ENCODE peak calls at places on chromosome 10, in five cellular contexts. One of them, this sample, is unnamed.
A peak's percentile ranks its signal among the peaks of the same experiment; 100 is the strongest.

GRCh38 chr10:124867304-124867703 is 65.7 kb downstream of the ABRAXAS2 start:
- DNase-seq in HepG2: no peak
- DNase-seq in psoas muscle: no peak
- DNase-seq in epithelial cell of esophagus: no peak
- DNase-seq in cardiac muscle cell: no peak
- DNase-seq in this sample: no peak

GRCh38 chr10:48780341-48780740 is 95.7 kb downstream of the WDFY4 start:
- DNase-seq in HepG2: no peak
- DNase-seq in psoas muscle: no peak
- DNase-seq in epithelial cell of esophagus: no peak
- DNase-seq in cardiac muscle cell: no peak
- DNase-seq in this sample: no peak

GRCh38 chr10:120131183-120131582 is 238.7 kb downstream of the SEC23IP start:
- DNase-seq in HepG2: no peak
- DNase-seq in psoas muscle: no peak
- DNase-seq in epithelial cell of esophagus: peak; percentile 45
- DNase-seq in cardiac muscle cell: peak; percentile 81
- DNase-seq in this sample: no peak

GRCh38 chr10:126013489-126014281 is 117.3 kb downstream of the FANK1 start:
- DNase-seq in HepG2: no peak
- DNase-seq in psoas muscle: no peak
- DNase-seq in epithelial cell of esophagus: peak; percentile 85
- DNase-seq in cardiac muscle cell: peak; percentile 1
- DNase-seq in this sample: no peak

GRCh38 chr10:77643795-77644468 is 6.3 kb upstream of the KCNMA1 start:
- DNase-seq in HepG2: peak; percentile 27
- DNase-seq in psoas muscle: no peak
- DNase-seq in epithelial cell of esophagus: peak; percentile 69
- DNase-seq in cardiac muscle cell: peak; percentile 44
- DNase-seq in this sample: no peak

GRCh38 chr10:4470231-4470840 is 355.7 kb upstream of the AKR1E2 start:
- DNase-seq in HepG2: no peak
- DNase-seq in psoas muscle: no peak
- DNase-seq in epithelial cell of esophagus: peak; percentile 82
- DNase-seq in cardiac muscle cell: no peak
- DNase-seq in this sample: no peak

GRCh38 chr10:77497748-77498147 is 139.9 kb downstream of the KCNMA1 start:
- DNase-seq in HepG2: no peak
- DNase-seq in psoas muscle: no peak
- DNase-seq in epithelial cell of esophagus: no peak
- DNase-seq in cardiac muscle cell: no peak
- DNase-seq in this sample: no peak

GRCh38 chr10:21355591-21356011 is 169.9 kb downstream of the SKIDA1 start:
- DNase-seq in HepG2: no peak
- DNase-seq in psoas muscle: no peak
- DNase-seq in epithelial cell of esophagus: peak; percentile 88
- DNase-seq in cardiac muscle cell: no peak
- DNase-seq in this sample: no peak

GRCh38 chr10:123143825-123144168 is 4.1 kb upstream of the HMX2 start:
- DNase-seq in HepG2: no peak
- DNase-seq in psoas muscle: no peak
- DNase-seq in epithelial cell of esophagus: no peak
- DNase-seq in cardiac muscle cell: no peak
- DNase-seq in this sample: no peak

GRCh38 chr10:132983250-132984007 is 41.1 kb upstream of the CFAP46 start:
- DNase-seq in HepG2: no peak
- DNase-seq in psoas muscle: peak; percentile 38
- DNase-seq in epithelial cell of esophagus: no peak
- DNase-seq in cardiac muscle cell: no peak
- DNase-seq in this sample: no peak

GRCh38 chr10:14074062-14074884 is 256.5 kb downstream of the FRMD4A start:
- DNase-seq in HepG2: peak; percentile 27
- DNase-seq in psoas muscle: peak; percentile 91
- DNase-seq in epithelial cell of esophagus: peak; percentile 99
- DNase-seq in cardiac muscle cell: peak; percentile 28
- DNase-seq in this sample: peak; percentile 89

GRCh38 chr10:123704812-123705211 is 38.7 kb downstream of the GPR26 start:
- DNase-seq in HepG2: no peak
- DNase-seq in psoas muscle: no peak
- DNase-seq in epithelial cell of esophagus: no peak
- DNase-seq in cardiac muscle cell: peak; percentile 4
- DNase-seq in this sample: no peak

GRCh38 chr10:30818010-30818660 is 188.6 kb upstream of the LYZL2 start:
- DNase-seq in HepG2: no peak
- DNase-seq in psoas muscle: peak; percentile 83
- DNase-seq in epithelial cell of esophagus: no peak
- DNase-seq in cardiac muscle cell: peak; percentile 66
- DNase-seq in this sample: peak; percentile 50

GRCh38 chr10:125502276-125502675 is 180.7 kb downstream of the TEX36 start:
- DNase-seq in HepG2: no peak
- DNase-seq in psoas muscle: no peak
- DNase-seq in epithelial cell of esophagus: no peak
- DNase-seq in cardiac muscle cell: no peak
- DNase-seq in this sample: no peak

GRCh38 chr10:44961231-44961571 is 1.6 kb downstream of the RASSF4 start:
- DNase-seq in HepG2: no peak
- DNase-seq in psoas muscle: no peak
- DNase-seq in epithelial cell of esophagus: no peak
- DNase-seq in cardiac muscle cell: no peak
- DNase-seq in this sample: no peak
- H3K4me3 ChIP-seq in HepG2: peak overlapping the region; percentile 82
- H3K4me3 ChIP-seq in psoas muscle: peak overlapping the region; percentile 93
- H3K4me3 ChIP-seq in epithelial cell of esophagus: no peak overlapping the region
- H3K4me3 ChIP-seq in cardiac muscle cell: peak overlapping the region; percentile 44
- H3K4me3 ChIP-seq in this sample: no peak overlapping the region

DNA sequence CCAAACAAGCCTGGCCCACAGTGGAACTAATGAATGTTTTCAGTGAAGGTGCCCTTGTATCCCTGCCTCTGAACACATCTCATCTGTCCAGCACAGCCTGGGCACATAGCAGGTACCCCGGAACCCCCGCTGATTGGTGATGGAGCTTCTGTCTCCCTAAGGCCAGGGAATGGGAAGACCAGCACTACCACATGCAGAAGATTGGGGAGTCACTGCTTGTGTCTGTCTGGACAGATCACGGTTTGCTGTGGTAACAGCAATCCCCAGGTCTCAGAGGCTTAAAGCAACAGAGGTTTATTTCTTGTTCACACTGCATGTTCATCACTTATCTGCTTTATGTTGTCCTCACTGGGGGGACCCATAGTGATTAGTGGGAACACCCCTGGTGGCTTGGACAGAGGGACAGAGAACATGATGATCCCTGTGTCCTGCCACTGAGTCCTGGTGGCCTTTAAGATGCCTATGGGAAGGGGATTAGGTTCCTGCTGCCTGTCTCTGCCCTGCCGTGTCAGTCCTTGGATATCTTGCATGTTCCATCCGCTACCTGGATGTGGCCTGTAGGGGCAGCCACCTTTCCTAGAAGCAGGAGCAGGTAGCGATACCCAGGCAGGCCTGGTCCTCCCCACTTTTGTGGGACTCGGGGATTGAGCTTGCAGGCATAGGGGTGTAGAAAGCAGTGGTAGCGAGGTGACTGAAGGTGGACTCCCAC is 3.6 kb downstream of the TSPAN14 start:
- DNase-seq in HepG2: peak; percentile 33
- DNase-seq in psoas muscle: no peak
- DNase-seq in epithelial cell of esophagus: peak; percentile 48
- DNase-seq in cardiac muscle cell: no peak
- DNase-seq in this sample: no peak
- TF ChIP-seq CTCF in HepG2: peak; percentile 45
- TF ChIP-seq CTCF in psoas muscle: no peak
- TF ChIP-seq CTCF in epithelial cell of esophagus: peak; percentile 41
- TF ChIP-seq CTCF in cardiac muscle cell: no peak
- TF ChIP-seq CTCF in this sample: no peak

GRCh38 chr10:103581499-103581898 is 88.0 kb downstream of the NEURL1 start:
- DNase-seq in HepG2: no peak
- DNase-seq in psoas muscle: no peak
- DNase-seq in epithelial cell of esophagus: no peak
- DNase-seq in cardiac muscle cell: no peak
- DNase-seq in this sample: no peak

GRCh38 chr10:103582331-103583123 is 89.0 kb downstream of the NEURL1 start:
- DNase-seq in HepG2: peak; percentile 15
- DNase-seq in psoas muscle: peak; percentile 26
- DNase-seq in epithelial cell of esophagus: no peak
- DNase-seq in cardiac muscle cell: no peak
- DNase-seq in this sample: no peak

GRCh38 chr10:103584216-103585010 is 90.9 kb downstream of the NEURL1 start:
- DNase-seq in HepG2: no peak
- DNase-seq in psoas muscle: peak; percentile 64
- DNase-seq in epithelial cell of esophagus: peak; percentile 42
- DNase-seq in cardiac muscle cell: no peak
- DNase-seq in this sample: no peak

GRCh38 chr10:103585011-103585405 is 91.5 kb downstream of the NEURL1 start:
- DNase-seq in HepG2: no peak
- DNase-seq in psoas muscle: no peak
- DNase-seq in epithelial cell of esophagus: no peak
- DNase-seq in cardiac muscle cell: no peak
- DNase-seq in this sample: no peak

GRCh38 chr10:103583871-103584215 is 90.3 kb downstream of the NEURL1 start:
- DNase-seq in HepG2: no peak
- DNase-seq in psoas muscle: peak; percentile 4
- DNase-seq in epithelial cell of esophagus: no peak
- DNase-seq in cardiac muscle cell: no peak
- DNase-seq in this sample: no peak
- H3K4me3 ChIP-seq in HepG2: no peak overlapping the region
- H3K4me3 ChIP-seq in psoas muscle: peak overlapping the region; percentile 57
- H3K4me3 ChIP-seq in epithelial cell of esophagus: peak overlapping the region; percentile 38
- H3K4me3 ChIP-seq in cardiac muscle cell: no peak overlapping the region
- H3K4me3 ChIP-seq in this sample: no peak overlapping the region

DNA sequence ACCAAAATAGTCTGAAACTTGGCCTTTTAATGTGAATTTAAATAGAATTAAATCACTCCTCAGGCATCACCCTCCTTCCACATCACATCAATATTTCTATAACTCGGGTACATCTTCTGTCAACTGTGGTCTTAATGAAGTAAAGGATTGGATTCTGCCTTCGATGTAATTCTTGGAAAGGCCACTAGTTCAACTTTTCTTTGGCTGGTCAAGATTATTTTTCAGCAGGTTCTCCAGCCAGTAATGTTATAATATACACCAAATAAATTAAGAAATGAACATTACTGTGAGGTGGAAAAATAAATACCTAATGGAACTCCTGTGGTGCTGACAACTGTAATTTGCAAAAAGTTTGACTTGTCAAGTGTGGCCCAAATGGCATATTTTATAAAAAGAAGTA is 9.7 kb upstream of the SLC16A9 start:
- DNase-seq in HepG2: no peak
- DNase-seq in psoas muscle: no peak
- DNase-seq in epithelial cell of esophagus: no peak
- DNase-seq in cardiac muscle cell: no peak
- DNase-seq in this sample: no peak
- TF ChIP-seq CTCF in HepG2: no peak
- TF ChIP-seq CTCF in psoas muscle: peak; percentile 13
- TF ChIP-seq CTCF in epithelial cell of esophagus: no peak
- TF ChIP-seq CTCF in cardiac muscle cell: no peak
- TF ChIP-seq CTCF in this sample: no peak